ENCODE peak calls at places on chromosomes 2 and 18, in seven cellular contexts. R, V, Z, S, O, Q and K are unnamed samples.

GRCh38 chr2:128435576-128436497 is 117.2 kb upstream of the HS6ST1 start:
- DNase-seq in Q (peak), Z (no peak), O (no peak), V (no peak), S (no peak), R (no peak), K (no peak)

GRCh38 chr18:78140294-78140693 is 839.3 kb upstream of the SALL3 start:
- DNase-seq in O (no peak), Z (no peak), Q (no peak), S (no peak), R (no peak), V (no peak), K (no peak)

GRCh38 chr2:7517122-7517487 is 599.9 kb downstream of the RNF144A start:
- DNase-seq in V (peak), Q (no peak), S (no peak), Z (peak), R (no peak), O (peak), K (no peak)

GRCh38 chr2:181426687-181427086 is 30.5 kb upstream of the ITGA4 start:
- DNase-seq in O (no peak), Z (no peak), Q (no peak), R (no peak), V (no peak), S (no peak), K (no peak)

GRCh38 chr2:27407798-27408491 is 1.4 kb downstream of the PPM1G start:
- DNase-seq in Z (peak), R (no peak), S (peak), O (peak), V (peak), Q (no peak), K (peak)

GRCh38 chr2:217826505-217826904 is 176.3 kb downstream of the TNS1 start:
- DNase-seq in V (no peak), R (no peak), Q (no peak), Z (no peak), S (no peak), O (no peak), K (no peak)

GRCh38 chr2:199216253-199216652 is 241.5 kb downstream of the SATB2 start:
- DNase-seq in Z (no peak), V (no peak), Q (no peak), R (no peak), S (no peak), O (no peak), K (no peak)

GRCh38 chr2:97774425-97774824 is 61.0 kb downstream of the ZAP70 start:
- DNase-seq in R (peak), Q (no peak), S (peak), O (peak), V (peak), Z (peak), K (peak)

GRCh38 chr18:44826418-44827259 is 146.0 kb downstream of the SETBP1 start:
- DNase-seq in O (peak), R (no peak), S (peak), Z (peak), V (peak), Q (peak), K (peak)

GRCh38 chr2:112718862-112719370 is 1.9 kb upstream of the NT5DC4 start:
- DNase-seq in Z (peak), R (no peak), V (no peak), O (no peak), S (no peak), Q (no peak), K (no peak)

GRCh38 chr18:63043516-63043915 is 276.1 kb downstream of the BCL2 start:
- DNase-seq in Z (peak), Q (no peak), O (peak), V (no peak), R (no peak), S (no peak), K (no peak)

GRCh38 chr18:11872479-11873136 is 21.4 kb downstream of the CHMP1B start:
- DNase-seq in Z (no peak), Q (peak), S (peak), O (peak), V (peak), R (peak), K (peak)

GRCh38 chr2:208249241-208249640 is 5.6 kb downstream of the IDH1 start:
- DNase-seq in V (no peak), Q (no peak), Z (no peak), S (no peak), R (no peak), O (no peak), K (no peak)

GRCh38 chr18:46449033-46449432 is 208.0 kb downstream of the LOXHD1 start:
- DNase-seq in O (no peak), S (no peak), V (no peak), R (no peak), Z (peak), Q (no peak), K (no peak)

GRCh38 chr2:195559431-195559914 is 97.6 kb upstream of the SLC39A10 start:
- DNase-seq in R (peak), V (no peak), Q (no peak), Z (peak), S (no peak), O (peak), K (no peak)

GRCh38 chr18:45569566-45569965 is 45.7 kb upstream of the SLC14A2 start:
- DNase-seq in S (no peak), V (no peak), O (no peak), Z (no peak), R (no peak), Q (no peak), K (no peak)

GRCh38 chr2:55618649-55619055 is 1.2 kb upstream of the PPP4R3B start:
- DNase-seq in O (peak), Z (peak), V (peak), S (peak), R (peak), Q (peak), K (peak)

GRCh38 chr2:53460347-53460746 is 307.3 kb upstream of the CHAC2 start:
- DNase-seq in Q (peak), R (no peak), S (no peak), V (no peak), Z (no peak), O (peak), K (peak)

GRCh38 chr18:58978916-58979315 is 114.2 kb downstream of the ZNF532 start:
- DNase-seq in V (no peak), Z (no peak), Q (no peak), R (no peak), O (no peak), S (no peak), K (no peak)

GRCh38 chr2:200863655-200864205 is 728 bp downstream of the CLK1 start:
- DNase-seq in Q (no peak), O (peak), V (peak), R (no peak), S (no peak), Z (peak), K (peak)

GRCh38 chr2:72533767-72534166 is 292.1 kb downstream of the EXOC6B start:
- DNase-seq in R (no peak), V (no peak), Q (no peak), O (peak), S (peak), Z (peak), K (no peak)

GRCh38 chr2:170525566-170525900 is 189.6 kb upstream of the SP5 start:
- DNase-seq in V (no peak), Q (peak), O (peak), R (no peak), S (peak), Z (peak), K (peak)

GRCh38 chr2:26763019-26763418 is 1.1 kb upstream of the SLC35F6 start:
- DNase-seq in S (no peak), V (no peak), Z (no peak), Q (no peak), O (no peak), R (no peak), K (no peak)

GRCh38 chr2:238261718-238262375 is 22.0 kb upstream of the HES6 start:
- DNase-seq in V (no peak), S (no peak), Q (no peak), Z (no peak), R (no peak), O (no peak), K (no peak)

GRCh38 chr2:240916571-240917008 is 10.5 kb downstream of the CROCC2 start:
- DNase-seq in S (peak), R (no peak), O (peak), Q (no peak), Z (peak), V (peak), K (peak)

GRCh38 chr2:46439582-46439981 is 39.8 kb upstream of the TMEM247 start:
- DNase-seq in O (no peak), Z (no peak), V (no peak), Q (no peak), S (no peak), R (no peak), K (no peak)

GRCh38 chr2:43423941-43424261 is 171.9 kb downstream of the THADA start:
- DNase-seq in O (no peak), Z (no peak), V (no peak), S (no peak), R (no peak), Q (no peak), K (no peak)

GRCh38 chr2:240060977-240061591 is 7.8 kb upstream of the OR6B3 start:
- DNase-seq in V (peak), Z (peak), O (peak), S (peak), R (peak), Q (no peak), K (peak)

GRCh38 chr2:219178377-219179175 is 501 bp downstream of the RETREG2 start:
- DNase-seq in Z (no peak), V (peak), R (peak), Q (peak), S (no peak), O (peak), K (peak)

GRCh38 chr2:168614291-168615018 is 158.4 kb downstream of the CERS6 start:
- DNase-seq in S (no peak), O (peak), Q (no peak), Z (no peak), V (no peak), R (no peak), K (no peak)

GRCh38 chr2:163697846-163698637 is 37.8 kb downstream of the FIGN start:
- DNase-seq in Z (no peak), V (no peak), Q (no peak), R (no peak), S (no peak), O (no peak), K (no peak)

GRCh38 chr2:46915281-46915810 is at the start of gene MCFD2:
- DNase-seq in R (no peak), Z (peak), S (no peak), O (peak), V (no peak), Q (peak), K (no peak)

GRCh38 chr2:147846382-147847081 is 1.7 kb downstream of the ACVR2A start:
- DNase-seq in V (no peak), Z (no peak), R (no peak), S (peak), Q (no peak), O (peak), K (no peak)

GRCh38 chr18:80034852-80035406 is 695 bp downstream of the RBFA start:
- DNase-seq in Z (peak), S (peak), V (no peak), O (peak), Q (no peak), R (no peak), K (no peak)

GRCh38 chr18:60019463-60019840 is 119.7 kb downstream of the PMAIP1 start:
- DNase-seq in Q (no peak), V (no peak), S (no peak), O (peak), Z (peak), R (no peak), K (no peak)

GRCh38 chr2:70887550-70888229 is 48.0 kb upstream of the ATP6V1B1 start:
- DNase-seq in S (no peak), O (no peak), Q (peak), V (peak), R (peak), Z (no peak), K (no peak)

GRCh38 chr2:237791977-237792727 is 6.4 kb upstream of the RBM44 start:
- DNase-seq in V (no peak), S (no peak), Z (peak), O (peak), R (no peak), Q (no peak), K (peak)

GRCh38 chr2:144559681-144560080 is 39.8 kb upstream of the ZEB2 start:
- DNase-seq in V (no peak), O (no peak), Q (no peak), R (no peak), S (no peak), Z (no peak), K (no peak)

GRCh38 chr18:5868218-5868904 is 27.0 kb downstream of the TMEM200C start:
- DNase-seq in V (peak), O (peak), S (peak), Q (peak), R (peak), Z (peak), K (peak)

GRCh38 chr2:167342769-167343168 is 454.5 kb downstream of the XIRP2 start:
- DNase-seq in Z (peak), Q (no peak), V (peak), S (peak), O (peak), R (no peak), K (no peak)
- TF ChIP-seq CTCF in Z (peak), Q (no peak), V (peak), S (peak), O (peak), R (no peak), K (no peak)

DNA sequence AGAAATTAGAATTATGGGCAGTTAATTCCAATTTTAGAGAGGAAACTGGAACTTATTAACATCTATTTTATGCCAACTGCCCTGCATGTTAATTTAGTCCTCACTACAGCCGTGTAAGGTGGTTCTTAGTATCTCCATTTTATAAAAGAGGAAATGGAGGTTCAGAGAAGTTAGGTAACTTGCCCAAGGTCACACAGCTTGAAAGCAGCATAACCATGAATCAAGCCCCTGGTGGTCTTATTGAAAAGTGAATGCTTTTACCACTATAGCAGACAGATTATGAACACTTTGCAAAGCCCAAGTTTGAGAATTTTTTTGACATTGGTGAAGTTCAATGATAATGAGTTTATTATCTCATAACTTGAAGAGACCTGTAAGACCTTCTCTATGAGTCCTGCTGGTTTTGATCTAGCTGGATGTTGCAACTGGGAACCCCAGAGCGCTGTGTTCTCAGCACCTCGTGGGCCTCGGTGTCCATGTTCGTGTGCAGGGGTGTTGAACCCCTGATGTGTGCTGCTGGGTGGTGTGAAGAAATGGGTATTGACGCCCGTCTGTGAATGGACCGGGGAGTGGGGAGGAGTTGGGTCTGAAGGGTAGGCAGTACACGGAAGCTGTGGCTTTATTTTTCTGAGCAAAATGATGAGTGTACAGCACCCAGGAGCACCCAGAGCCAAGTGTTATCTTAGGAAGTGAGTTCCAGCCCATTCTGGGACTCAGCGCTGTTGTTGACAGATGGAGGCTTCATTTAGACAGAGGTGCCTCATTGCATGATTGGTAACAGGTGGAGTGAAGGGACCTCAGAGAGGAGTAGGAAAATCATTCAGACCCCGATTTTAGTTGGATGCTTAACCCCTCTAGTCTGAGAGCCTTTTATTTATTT is 9.7 kb downstream of the GREB1 start:
- DNase-seq in Q (no peak), V (no peak), R (no peak), O (no peak), S (no peak), Z (no peak), K (no peak)
- TF ChIP-seq CTCF in Q (no peak), V (no peak), R (no peak), O (no peak), S (no peak), Z (no peak), K (no peak)

DNA sequence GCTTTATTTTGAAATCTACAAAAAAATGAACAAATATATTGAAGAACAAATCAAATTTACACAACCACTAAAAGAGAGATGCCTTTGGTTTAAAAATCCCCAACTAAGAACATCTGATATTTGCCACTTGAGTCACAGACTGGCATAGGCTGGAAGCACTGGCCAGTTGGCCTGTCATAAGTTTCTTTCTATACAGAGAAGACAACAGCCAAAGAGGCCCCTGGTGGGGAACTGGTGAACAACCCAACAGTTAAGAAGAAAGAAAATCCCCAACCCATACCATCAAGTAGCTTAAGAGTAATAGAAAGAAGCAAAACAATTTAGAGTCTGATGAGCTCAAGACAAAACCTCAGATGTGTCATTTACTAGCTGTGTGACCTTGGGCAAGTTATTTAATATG is 45.5 kb downstream of the OSR1 start:
- DNase-seq in Q (peak), R (peak), O (peak), V (peak), Z (peak), S (peak), K (peak)
- TF ChIP-seq CTCF in Q (no peak), R (no peak), O (peak), V (peak), Z (peak), S (peak), K (no peak)

GRCh38 chr2:96549967-96550786 is 13.6 kb downstream of the ARID5A start:
- DNase-seq in S (no peak), O (peak), Q (peak), R (peak), V (peak), Z (no peak), K (peak)
- TF ChIP-seq CTCF in S (peak), O (peak), Q (peak), R (peak), V (peak), Z (no peak), K (peak)